ENCODE peak calls at places on chromosome 13, in ten cellular contexts. F is amniotic stem cell; B is iris pigment epithelial cell; L is HEK293T; Q is activated CD8-positive, alpha-beta memory T cell treated with anti-CD3 and anti-CD28 coated beads for 48 hours; P is fibroblast of the conjunctiva; M is neural progenitor cell; H is stimulated activated CD4-positive, alpha-beta T cell treated with anti-CD3 and anti-CD28 coated beads, TNF-alpha, amount 100 ng/mL, for 48 hours; V is GM04504; Z is ascending aorta. D is an unnamed sample.

GRCh38 chr13:113002206-113002821 is 33.3 kb downstream of the MCF2L start:
- DNase-seq in F (no peak), B (no peak), L (peak; percentile 45), Q (no peak), P (no peak), M (peak; percentile 89), H (no peak), V (no peak), Z (no peak), D (no peak)

GRCh38 chr13:113860579-113861432 is 3.1 kb downstream of the GAS6 start:
- DNase-seq in F (no peak), B (no peak), L (no peak), Q (no peak), P (no peak), M (peak; percentile 68), H (no peak), V (no peak), Z (no peak), D (no peak)

GRCh38 chr13:77457989-77458388 is 77.5 kb upstream of the SCEL start:
- DNase-seq in F (no peak), B (no peak), L (no peak), Q (no peak), P (no peak), M (no peak), H (no peak), V (no peak), Z (no peak), D (no peak)

GRCh38 chr13:42280537-42280936 is 8.6 kb downstream of the AKAP11 start:
- DNase-seq in F (no peak), B (no peak), L (no peak), Q (no peak), P (no peak), M (no peak), H (no peak), V (no peak), Z (no peak), D (no peak)

GRCh38 chr13:53601181-53601580 is 572.6 kb downstream of the OLFM4 start:
- DNase-seq in F (no peak), B (no peak), L (no peak), Q (no peak), P (no peak), M (no peak), H (no peak), V (no peak), Z (no peak), D (no peak)

GRCh38 chr13:52344108-52344507 is 61.9 kb downstream of the THSD1 start:
- DNase-seq in F (no peak), B (no peak), L (no peak), Q (no peak), P (no peak), M (no peak), H (no peak), V (no peak), Z (no peak), D (no peak)

GRCh38 chr13:101473458-101473857 is 21.0 kb downstream of the ITGBL1 start:
- DNase-seq in F (no peak), B (peak; percentile 91), L (no peak), Q (no peak), P (peak; percentile 84), M (no peak), H (no peak), V (peak; percentile 70), Z (no peak), D (no peak)

GRCh38 chr13:47175172-47175806 is 278.4 kb upstream of the HTR2A start:
- DNase-seq in F (no peak), B (peak; percentile 71), L (no peak), Q (no peak), P (peak; percentile 22), M (no peak), H (no peak), V (peak; percentile 60), Z (no peak), D (no peak)

GRCh38 chr13:27396252-27396846 is 28.1 kb upstream of the GTF3A start:
- DNase-seq in F (no peak), B (no peak), L (no peak), Q (no peak), P (no peak), M (no peak), H (no peak), V (no peak), Z (no peak), D (no peak)

GRCh38 chr13:39590466-39591036 is 12.4 kb downstream of the LHFPL6 start:
- DNase-seq in F (no peak), B (no peak), L (no peak), Q (no peak), P (no peak), M (no peak), H (no peak), V (no peak), Z (no peak), D (no peak)

GRCh38 chr13:79434578-79434977 is 28.5 kb upstream of the RBM26 start:
- DNase-seq in F (peak; percentile 41), B (peak; percentile 51), L (peak; percentile 40), Q (no peak), P (no peak), M (no peak), H (no peak), V (peak; percentile 53), Z (no peak), D (no peak)

GRCh38 chr13:96053003-96053703 is at the start of gene UGGT2:
- DNase-seq in F (peak; percentile 89), B (peak; percentile 94), L (peak; percentile 95), Q (no peak), P (peak; percentile 92), M (peak; percentile 90), H (no peak), V (peak; percentile 90), Z (peak; percentile 96), D (no peak)

GRCh38 chr13:25489238-25489637 is 117.5 kb downstream of the ATP8A2 start:
- DNase-seq in F (no peak), B (no peak), L (no peak), Q (no peak), P (no peak), M (peak; percentile 14), H (no peak), V (no peak), Z (no peak), D (no peak)

GRCh38 chr13:48715977-48716376 is 62.2 kb downstream of the CYSLTR2 start:
- DNase-seq in F (no peak), B (no peak), L (no peak), Q (no peak), P (no peak), M (peak; percentile 26), H (no peak), V (no peak), Z (no peak), D (no peak)

GRCh38 chr13:25095862-25096453 is at the start of gene PABPC3:
- DNase-seq in F (no peak), B (peak; percentile 2), L (no peak), Q (no peak), P (no peak), M (no peak), H (no peak), V (no peak), Z (no peak), D (no peak)

GRCh38 chr13:98267080-98267912 is 90.2 kb upstream of the RNF113B start:
- DNase-seq in F (no peak), B (peak; percentile 86), L (no peak), Q (no peak), P (no peak), M (no peak), H (no peak), V (no peak), Z (no peak), D (no peak)

GRCh38 chr13:77729502-77730221 is 32.2 kb downstream of the SLAIN1 start:
- DNase-seq in F (no peak), B (no peak), L (no peak), Q (no peak), P (no peak), M (no peak), H (peak; percentile 25), V (no peak), Z (no peak), D (no peak)

GRCh38 chr13:100398360-100398759 is 190.2 kb downstream of the GGACT start:
- DNase-seq in F (no peak), B (no peak), L (no peak), Q (no peak), P (no peak), M (no peak), H (no peak), V (no peak), Z (no peak), D (no peak)

GRCh38 chr13:60759499-60759898 is 362.5 kb downstream of the TDRD3 start:
- DNase-seq in F (no peak), B (peak; percentile 5), L (no peak), Q (no peak), P (no peak), M (peak; percentile 72), H (no peak), V (no peak), Z (no peak), D (no peak)

GRCh38 chr13:50706505-50706904 is 137.0 kb downstream of the DLEU7 start:
- DNase-seq in F (no peak), B (no peak), L (no peak), Q (no peak), P (no peak), M (no peak), H (no peak), V (no peak), Z (no peak), D (no peak)

GRCh38 chr13:23087884-23088283 is 92.9 kb upstream of the SGCG start:
- DNase-seq in F (no peak), B (peak; percentile 16), L (peak; percentile 31), Q (no peak), P (no peak), M (peak; percentile 24), H (no peak), V (no peak), Z (no peak), D (no peak)

GRCh38 chr13:91313103-91313502 is 34.4 kb upstream of the MIR17HG start:
- DNase-seq in F (no peak), B (peak; percentile 3), L (peak; percentile 64), Q (no peak), P (no peak), M (peak; percentile 56), H (no peak), V (peak; percentile 2), Z (no peak), D (no peak)

GRCh38 chr13:25300861-25301346 is 521 bp upstream of the NUP58 start:
- DNase-seq in F (no peak), B (no peak), L (peak; percentile 6), Q (peak; percentile 6), P (no peak), M (peak; percentile 5), H (no peak), V (no peak), Z (peak; percentile 62), D (peak; percentile 29)